ENCODE peak calls at places on chromosomes 3 and 15, in ten cellular contexts. Q is cardiac fibroblast; R is uterus; H is naive thymus-derived CD8-positive, alpha-beta T cell; F is NCI-H2081 treated with DMSO at 0.1 percent for 48 hours; K is activated T-cell treated with anti-CD3 and anti-CD28 coated beads for 1 hour; V is EL; D is activated naive CD4-positive, alpha-beta T cell treated with anti-CD3 and anti-CD28 coated beads for 36 hours; M is Peyer's patch; W is M059J. Z is an unnamed sample.

GRCh38 chr3:185822957-185823279 is 1.9 kb downstream of the IGF2BP2 start:
- DNase-seq in W (no peak), D (no peak), Q (no peak), V (no peak), M (no peak), F (no peak), H (no peak), K (no peak), R (no peak), Z (no peak)

GRCh38 chr3:54225841-54226528 is 103.6 kb downstream of the CACNA2D3 start:
- DNase-seq in V (no peak), Q (no peak), F (no peak), H (no peak), W (no peak), M (no peak), D (no peak), R (no peak), K (no peak), Z (no peak)

GRCh38 chr3:143331336-143331735 is 211.8 kb downstream of the CHST2 start:
- DNase-seq in M (no peak), K (no peak), V (peak; percentile 5), F (no peak), R (no peak), Q (peak; percentile 38), H (no peak), W (peak; percentile 28), D (no peak), Z (no peak)

GRCh38 chr3:194328080-194328571 is 23.0 kb downstream of the CPN2 start:
- DNase-seq in F (no peak), R (no peak), D (peak; percentile 37), M (no peak), Q (peak; percentile 66), W (peak; percentile 90), H (no peak), K (no peak), V (peak; percentile 65), Z (no peak)

GRCh38 chr15:90863987-90864386 is 4.4 kb upstream of the FURIN start:
- DNase-seq in F (no peak), M (no peak), D (peak; percentile 71), W (no peak), Q (peak; percentile 24), V (no peak), K (no peak), R (no peak), H (no peak), Z (no peak)

GRCh38 chr15:90083954-90084607 is 18.2 kb downstream of the IDH2 start:
- DNase-seq in W (no peak), K (no peak), F (no peak), V (no peak), M (no peak), D (no peak), H (no peak), R (no peak), Q (no peak), Z (no peak)

GRCh38 chr15:24621630-24622215 is 53.9 kb upstream of the NPAP1 start:
- DNase-seq in D (no peak), M (no peak), V (no peak), F (no peak), K (no peak), W (no peak), R (no peak), H (no peak), Q (no peak), Z (no peak)

GRCh38 chr3:172224560-172225214 is 185.3 kb downstream of the FNDC3B start:
- DNase-seq in Q (no peak), F (no peak), H (no peak), D (no peak), K (no peak), R (no peak), V (no peak), W (no peak), M (no peak), Z (no peak)

GRCh38 chr15:41930221-41930866 is 36.5 kb upstream of the SPTBN5 start:
- DNase-seq in R (no peak), F (no peak), W (peak; percentile 97), M (no peak), Q (peak; percentile 95), K (no peak), D (no peak), H (no peak), V (peak; percentile 95), Z (no peak)

GRCh38 chr15:30922469-30923311 is 19.0 kb downstream of the FAN1 start:
- DNase-seq in M (no peak), H (no peak), W (peak; percentile 47), R (no peak), V (peak; percentile 53), K (no peak), Q (peak; percentile 23), F (no peak), D (no peak), Z (no peak)

GRCh38 chr15:75185271-75186029 is 16.2 kb upstream of the C15orf39 start:
- DNase-seq in W (no peak), H (no peak), F (no peak), V (no peak), D (no peak), K (no peak), Q (no peak), R (no peak), M (no peak), Z (no peak)

GRCh38 chr15:33852570-33852969 is 115.7 kb upstream of the CHRM5 start:
- DNase-seq in M (no peak), W (peak; percentile 86), V (peak; percentile 75), F (no peak), R (no peak), K (no peak), H (no peak), D (no peak), Q (peak; percentile 82), Z (no peak)

GRCh38 chr15:55715355-55716076 is 27.4 kb downstream of the PRTG start:
- DNase-seq in R (no peak), Q (no peak), D (no peak), M (no peak), K (no peak), V (peak; percentile 26), H (no peak), F (no peak), W (no peak), Z (no peak)

GRCh38 chr15:72050700-72051099 is 67.2 kb downstream of the MYO9A start:
- DNase-seq in Q (peak; percentile 26), D (no peak), W (no peak), R (no peak), V (no peak), K (no peak), H (no peak), M (no peak), F (no peak), Z (no peak)

GRCh38 chr15:79834496-79834895 is 62.3 kb downstream of the MTHFS start:
- DNase-seq in Q (no peak), K (no peak), V (no peak), M (no peak), D (no peak), W (no peak), R (no peak), H (no peak), F (no peak), Z (no peak)

GRCh38 chr3:15872807-15873206 is 75.0 kb upstream of the ANKRD28 start:
- DNase-seq in R (no peak), H (no peak), K (no peak), Q (no peak), W (no peak), F (no peak), D (no peak), M (no peak), V (no peak), Z (no peak)

GRCh38 chr15:84033793-84034553 is 201.6 kb upstream of the GOLGA6L4 start:
- DNase-seq in D (no peak), R (no peak), Q (peak; percentile 10), F (no peak), M (no peak), V (no peak), H (no peak), K (no peak), W (peak; percentile 7), Z (no peak)

GRCh38 chr3:48155122-48155521 is 33.1 kb downstream of the CDC25A start:
- DNase-seq in W (peak; percentile 84), K (no peak), D (no peak), H (no peak), F (no peak), Q (peak; percentile 89), V (peak; percentile 80), M (no peak), R (no peak), Z (no peak)

GRCh38 chr3:115420086-115420485 is 203.2 kb upstream of the GAP43 start:
- DNase-seq in R (no peak), F (no peak), Q (no peak), M (no peak), K (no peak), H (no peak), V (no peak), D (no peak), W (no peak), Z (no peak)

GRCh38 chr15:75836953-75837321 is 6.3 kb upstream of the UBE2Q2 start:
- DNase-seq in H (peak; percentile 12), V (peak; percentile 78), M (no peak), R (no peak), W (peak; percentile 77), K (no peak), D (peak; percentile 61), F (no peak), Q (peak; percentile 90), Z (peak; percentile 37)

GRCh38 chr3:31546152-31546551 is 13.4 kb downstream of the STT3B start:
- DNase-seq in H (no peak), R (no peak), M (no peak), F (no peak), K (no peak), D (no peak), V (no peak), Q (peak; percentile 74), W (no peak), Z (no peak)

GRCh38 chr3:65963787-65964707 is 74.7 kb downstream of the MAGI1 start:
- DNase-seq in R (no peak), M (no peak), K (no peak), Q (peak; percentile 93), D (peak; percentile 49), W (peak; percentile 89), F (no peak), V (peak; percentile 89), H (no peak), Z (no peak)

GRCh38 chr15:91929509-91929908 is 76.0 kb downstream of the SLCO3A1 start:
- DNase-seq in M (no peak), W (no peak), F (no peak), K (no peak), V (no peak), D (no peak), H (no peak), Q (peak; percentile 16), R (peak; percentile 46), Z (no peak)

GRCh38 chr3:40109641-40110490 is 199.6 kb upstream of the EIF1B start:
- DNase-seq in W (no peak), H (no peak), M (no peak), K (no peak), R (no peak), V (peak; percentile 66), F (no peak), Q (peak; percentile 17), D (no peak), Z (no peak)

GRCh38 chr3:118884748-118885206 is 149.9 kb downstream of the IGSF11 start:
- DNase-seq in D (peak; percentile 89), Q (peak; percentile 60), V (peak; percentile 45), M (peak; percentile 70), W (peak; percentile 51), K (peak; percentile 83), H (peak; percentile 67), F (no peak), R (no peak), Z (peak; percentile 51)

GRCh38 chr3:9361691-9362388 is 1.0 kb upstream of the THUMPD3 start:
- DNase-seq in W (no peak), Q (no peak), F (no peak), V (no peak), R (no peak), D (no peak), K (no peak), H (no peak), M (no peak), Z (no peak)

GRCh38 chr3:184773341-184774186 is 38.4 kb upstream of the VPS8 start:
- DNase-seq in Q (no peak), K (no peak), W (no peak), H (no peak), V (no peak), F (no peak), M (no peak), R (peak; percentile 55), D (no peak), Z (no peak)

GRCh38 chr15:89177633-89178306 is 43.6 kb downstream of the RLBP1 start:
- DNase-seq in H (peak; percentile 50), W (peak; percentile 65), Q (peak; percentile 86), V (peak; percentile 67), K (peak; percentile 42), D (peak; percentile 86), M (peak; percentile 20), F (no peak), R (peak; percentile 64), Z (peak; percentile 49)

Z was measured in lower leg skin.